ENCODE peak calls at places on chromosomes 1 and 21, in five cellular contexts. O is amygdala; S is posterior cingulate gyrus; V is HFFc6; D is naive thymus-derived CD4-positive, alpha-beta T cell. T is an unnamed sample.

GRCh38 chr1:163820748-163821147 is 499.0 kb downstream of the NUF2 start:
- DNase-seq in S (no peak), O (no peak), D (no peak), V (no peak), T (no peak)

GRCh38 chr1:114061431-114061830 is 82.2 kb downstream of the OLFML3 start:
- DNase-seq in S (no peak), V (no peak), D (no peak), O (no peak), T (peak)

GRCh38 chr1:214927791-214928190 is 154.7 kb upstream of the KCNK2 start:
- DNase-seq in O (no peak), V (no peak), D (no peak), S (no peak), T (no peak)

GRCh38 chr1:86616871-86617270 is 70.0 kb downstream of the CLCA4 start:
- DNase-seq in D (no peak), V (no peak), S (no peak), O (no peak), T (no peak)

GRCh38 chr1:204080163-204080903 is 7.4 kb downstream of the SOX13 start:
- DNase-seq in D (no peak), O (peak), S (no peak), V (peak), T (peak)

GRCh38 chr1:42321731-42322130 is 13.3 kb downstream of the FOXJ3 start:
- DNase-seq in O (no peak), D (no peak), S (no peak), V (no peak), T (no peak)

GRCh38 chr1:223665592-223666312 is at the start of gene CAPN8:
- DNase-seq in O (no peak), V (peak), D (no peak), S (no peak), T (peak)

GRCh38 chr1:171610385-171610784 is 11.7 kb upstream of the MYOCOS start:
- DNase-seq in S (no peak), V (no peak), O (no peak), D (no peak), T (no peak)

GRCh38 chr1:172727956-172728603 is 69.2 kb downstream of the FASLG start:
- DNase-seq in O (no peak), S (no peak), V (peak), D (peak), T (peak)

GRCh38 chr1:243269461-243269801 is 13.6 kb downstream of the SDCCAG8 start:
- DNase-seq in D (no peak), O (no peak), S (no peak), V (no peak), T (no peak)

GRCh38 chr1:72285074-72285425 is 2.7 kb upstream of the NEGR1 start:
- DNase-seq in V (no peak), D (no peak), S (peak), O (peak), T (no peak)

GRCh38 chr1:15178571-15179484 is 25.3 kb downstream of the TMEM51 start:
- DNase-seq in V (peak), O (no peak), S (no peak), D (no peak), T (peak)

GRCh38 chr1:156838972-156839371 is 19.9 kb downstream of the INSRR start:
- DNase-seq in V (no peak), S (no peak), O (no peak), D (peak), T (peak)

GRCh38 chr1:31936278-31936965 is 1.7 kb downstream of the PTP4A2 start:
- DNase-seq in O (no peak), S (no peak), D (no peak), V (no peak), T (peak)

GRCh38 chr1:54952950-54953718 is 27.3 kb upstream of the TMEM61 start:
- DNase-seq in D (no peak), V (peak), S (no peak), O (no peak), T (peak)

GRCh38 chr1:227942716-227943261 is 4.9 kb downstream of the WNT9A start:
- DNase-seq in D (no peak), S (no peak), V (no peak), O (no peak), T (no peak)

GRCh38 chr1:59406437-59407164 is 109.7 kb downstream of the FGGY start:
- DNase-seq in D (no peak), V (no peak), O (no peak), S (no peak), T (no peak)

GRCh38 chr1:171869097-171869496 is 27.8 kb downstream of the DNM3 start:
- DNase-seq in D (no peak), V (no peak), S (no peak), O (no peak), T (no peak)

GRCh38 chr1:9732123-9732971 is 80.8 kb downstream of the PIK3CD start:
- DNase-seq in V (no peak), D (no peak), O (no peak), S (no peak), T (no peak)

GRCh38 chr1:15525043-15525958 is 1.3 kb upstream of the CASP9 start:
- DNase-seq in S (no peak), O (no peak), D (no peak), V (no peak), T (peak)

GRCh38 chr21:46604975-46605758 is at the start of gene S100B:
- DNase-seq in O (peak), D (peak), V (no peak), S (peak), T (peak)

GRCh38 chr1:238672262-238672661 is 714.1 kb upstream of the CHRM3 start:
- DNase-seq in O (no peak), V (no peak), S (no peak), D (no peak), T (no peak)

GRCh38 chr1:119275145-119275929 is 93.2 kb upstream of the HAO2 start:
- DNase-seq in V (peak), D (peak), O (peak), S (peak), T (peak)

GRCh38 chr1:209657140-209657879 is 5.1 kb upstream of the LAMB3 start:
- DNase-seq in O (no peak), V (no peak), S (no peak), D (no peak), T (no peak)

GRCh38 chr1:15180945-15181523 is 27.5 kb downstream of the TMEM51 start:
- DNase-seq in O (no peak), V (no peak), S (no peak), D (no peak), T (no peak)

GRCh38 chr1:230863449-230863848 is 4.9 kb downstream of the C1orf198 start:
- DNase-seq in O (peak), S (peak), D (no peak), V (no peak), T (no peak)

GRCh38 chr1:44632511-44633072 is 41.7 kb downstream of the TMEM53 start:
- DNase-seq in V (no peak), O (no peak), S (no peak), D (no peak), T (no peak)

GRCh38 chr1:175222296-175222938 is 29.8 kb upstream of the KIAA0040 start:
- DNase-seq in D (no peak), S (no peak), V (no peak), O (no peak), T (no peak)

GRCh38 chr1:153220606-153221303 is 3.4 kb downstream of the PRR9 start:
- DNase-seq in V (no peak), S (peak), D (no peak), O (peak), T (no peak)

GRCh38 chr1:237255071-237255470 is 213.1 kb downstream of the RYR2 start:
- DNase-seq in V (no peak), D (no peak), S (no peak), O (no peak), T (no peak)

GRCh38 chr1:32100359-32100758 is 7.5 kb upstream of the KPNA6 start:
- DNase-seq in S (no peak), O (no peak), D (no peak), V (no peak), T (no peak)

GRCh38 chr21:33071878-33072306 is 2.0 kb downstream of the OLIG1 start:
- DNase-seq in V (no peak), S (peak), O (peak), D (peak), T (peak)

GRCh38 chr1:229254910-229255541 is 15.9 kb upstream of the RAB4A start:
- DNase-seq in S (no peak), D (peak), V (no peak), O (peak), T (no peak)